ENCODE peak calls at places on chromosome X, in five cellular contexts. W, L, V, E and Y are unnamed samples.

GRCh38 chrX:32867781-32868523 is 343.4 kb downstream of the DMD start:
- DNase-seq in W (no peak), V (no peak), L (no peak), E (no peak), Y (no peak)

GRCh38 chrX:28718450-28718849 is 131.2 kb downstream of the IL1RAPL1 start:
- DNase-seq in L (no peak), W (no peak), V (no peak), E (no peak), Y (no peak)

GRCh38 chrX:133365886-133366611 is 49.2 kb downstream of the GPC4 start:
- DNase-seq in V (no peak), E (no peak), W (no peak), L (no peak), Y (peak; percentile 52)

GRCh38 chrX:105260291-105261043 is 40.0 kb upstream of the TEX13A start:
- DNase-seq in L (no peak), V (peak; percentile 73), E (no peak), W (no peak), Y (no peak)

GRCh38 chrX:2320580-2321327 is 180.0 kb downstream of the DHRSX start:
- DNase-seq in V (no peak), W (peak; percentile 12), E (no peak), L (no peak), Y (peak; percentile 57)

GRCh38 chrX:74225111-74225510 is 78.9 kb upstream of the ZCCHC13 start:
- DNase-seq in W (no peak), L (no peak), E (no peak), V (no peak), Y (no peak)

GRCh38 chrX:670596-670995 is 40.0 kb downstream of the SHOX start:
- DNase-seq in V (peak; percentile 56), W (no peak), E (no peak), L (no peak), Y (no peak)

GRCh38 chrX:20029728-20030127 is 38.9 kb upstream of the BCLAF3 start:
- DNase-seq in E (peak; percentile 77), L (no peak), V (no peak), W (no peak), Y (no peak)

GRCh38 chrX:120781416-120781815 is 94.2 kb downstream of the CT47B1 start:
- DNase-seq in E (no peak), V (no peak), W (no peak), L (no peak), Y (no peak)

GRCh38 chrX:106437407-106437806 is 174.4 kb upstream of the RADX start:
- DNase-seq in E (no peak), V (no peak), W (no peak), L (no peak), Y (no peak)

GRCh38 chrX:39440734-39441305 is 639.6 kb downstream of the MID1IP1 start:
- DNase-seq in V (no peak), E (no peak), W (no peak), L (no peak), Y (no peak)